ENCODE peak calls at places on chromosomes 3 and 15, in eight cellular contexts. One of them, this sample, is unnamed.

GRCh38 chr3:149442845-149443544 is 31.5 kb upstream of the TM4SF4 start:
- DNase-seq in ovary: no peak
- DNase-seq in A549: no peak
- DNase-seq in transverse colon: no peak
- DNase-seq in K562: no peak
- DNase-seq in stomach: no peak
- DNase-seq in tibial nerve: no peak
- DNase-seq in upper lobe of left lung: no peak
- DNase-seq in this sample: peak

GRCh38 chr3:38738630-38739395 is 77.2 kb downstream of the SCN10A start:
- DNase-seq in ovary: no peak
- DNase-seq in A549: peak
- DNase-seq in transverse colon: peak
- DNase-seq in K562: peak
- DNase-seq in stomach: no peak
- DNase-seq in tibial nerve: peak
- DNase-seq in upper lobe of left lung: no peak
- DNase-seq in this sample: no peak

GRCh38 chr3:38834110-38834509 is 18.1 kb upstream of the SCN10A start:
- DNase-seq in ovary: peak
- DNase-seq in A549: peak
- DNase-seq in transverse colon: peak
- DNase-seq in K562: peak
- DNase-seq in stomach: no peak
- DNase-seq in tibial nerve: peak
- DNase-seq in upper lobe of left lung: peak
- DNase-seq in this sample: peak

GRCh38 chr15:50916395-50916794 is 7.9 kb downstream of the AP4E1 start:
- DNase-seq in ovary: no peak
- DNase-seq in A549: no peak
- DNase-seq in transverse colon: no peak
- DNase-seq in K562: no peak
- DNase-seq in stomach: no peak
- DNase-seq in tibial nerve: no peak
- DNase-seq in upper lobe of left lung: no peak
- DNase-seq in this sample: no peak

GRCh38 chr15:56045068-56045748 is 51.8 kb upstream of the NEDD4 start:
- DNase-seq in ovary: no peak
- DNase-seq in A549: no peak
- DNase-seq in transverse colon: no peak
- DNase-seq in K562: no peak
- DNase-seq in stomach: no peak
- DNase-seq in tibial nerve: no peak
- DNase-seq in upper lobe of left lung: no peak
- DNase-seq in this sample: no peak

GRCh38 chr3:65342084-65342683 is 654.4 kb upstream of the ADAMTS9 start:
- DNase-seq in ovary: no peak
- DNase-seq in A549: peak
- DNase-seq in transverse colon: peak
- DNase-seq in K562: peak
- DNase-seq in stomach: peak
- DNase-seq in tibial nerve: no peak
- DNase-seq in upper lobe of left lung: peak
- DNase-seq in this sample: no peak

GRCh38 chr3:189953551-189953950 is 167.1 kb downstream of the P3H2 start:
- DNase-seq in ovary: no peak
- DNase-seq in A549: no peak
- DNase-seq in transverse colon: no peak
- DNase-seq in K562: no peak
- DNase-seq in stomach: no peak
- DNase-seq in tibial nerve: no peak
- DNase-seq in upper lobe of left lung: no peak
- DNase-seq in this sample: no peak

GRCh38 chr15:67854358-67854757 is 14.5 kb upstream of the RNU6-1 start:
- DNase-seq in ovary: no peak
- DNase-seq in A549: no peak
- DNase-seq in transverse colon: no peak
- DNase-seq in K562: peak
- DNase-seq in stomach: no peak
- DNase-seq in tibial nerve: no peak
- DNase-seq in upper lobe of left lung: no peak
- DNase-seq in this sample: peak

GRCh38 chr15:97686324-97686723 is 274.2 kb upstream of the ARRDC4 start:
- DNase-seq in ovary: no peak
- DNase-seq in A549: no peak
- DNase-seq in transverse colon: no peak
- DNase-seq in K562: no peak
- DNase-seq in stomach: no peak
- DNase-seq in tibial nerve: no peak
- DNase-seq in upper lobe of left lung: no peak
- DNase-seq in this sample: no peak

GRCh38 chr15:34360298-34360697 is 6.7 kb downstream of the LPCAT4 start:
- DNase-seq in ovary: no peak
- DNase-seq in A549: no peak
- DNase-seq in transverse colon: no peak
- DNase-seq in K562: no peak
- DNase-seq in stomach: no peak
- DNase-seq in tibial nerve: no peak
- DNase-seq in upper lobe of left lung: no peak
- DNase-seq in this sample: no peak

GRCh38 chr15:35058534-35059054 is 26.5 kb downstream of the NANOGP8 start:
- DNase-seq in ovary: no peak
- DNase-seq in A549: no peak
- DNase-seq in transverse colon: no peak
- DNase-seq in K562: no peak
- DNase-seq in stomach: no peak
- DNase-seq in tibial nerve: no peak
- DNase-seq in upper lobe of left lung: no peak
- DNase-seq in this sample: no peak

GRCh38 chr3:13484861-13485590 is 4.9 kb downstream of the HDAC11 start:
- DNase-seq in ovary: peak
- DNase-seq in A549: no peak
- DNase-seq in transverse colon: peak
- DNase-seq in K562: peak
- DNase-seq in stomach: peak
- DNase-seq in tibial nerve: no peak
- DNase-seq in upper lobe of left lung: peak
- DNase-seq in this sample: no peak

GRCh38 chr15:52483712-52484111 is 45.0 kb downstream of the MYO5A start:
- DNase-seq in ovary: no peak
- DNase-seq in A549: no peak
- DNase-seq in transverse colon: no peak
- DNase-seq in K562: no peak
- DNase-seq in stomach: no peak
- DNase-seq in tibial nerve: no peak
- DNase-seq in upper lobe of left lung: no peak
- DNase-seq in this sample: no peak

GRCh38 chr3:43497905-43498365 is 123.9 kb downstream of the ANO10 start:
- DNase-seq in ovary: no peak
- DNase-seq in A549: no peak
- DNase-seq in transverse colon: no peak
- DNase-seq in K562: no peak
- DNase-seq in stomach: no peak
- DNase-seq in tibial nerve: no peak
- DNase-seq in upper lobe of left lung: no peak
- DNase-seq in this sample: no peak

GRCh38 chr15:40803688-40804087 is 3.2 kb upstream of the ZFYVE19 start:
- DNase-seq in ovary: no peak
- DNase-seq in A549: no peak
- DNase-seq in transverse colon: no peak
- DNase-seq in K562: no peak
- DNase-seq in stomach: no peak
- DNase-seq in tibial nerve: no peak
- DNase-seq in upper lobe of left lung: no peak
- DNase-seq in this sample: no peak

GRCh38 chr3:76497636-76498035 is 542.3 kb upstream of the ROBO2 start:
- DNase-seq in ovary: no peak
- DNase-seq in A549: no peak
- DNase-seq in transverse colon: no peak
- DNase-seq in K562: no peak
- DNase-seq in stomach: no peak
- DNase-seq in tibial nerve: no peak
- DNase-seq in upper lobe of left lung: no peak
- DNase-seq in this sample: no peak

GRCh38 chr3:52401551-52401950 is 43.4 kb downstream of the SEMA3G start:
- DNase-seq in ovary: no peak
- DNase-seq in A549: no peak
- DNase-seq in transverse colon: no peak
- DNase-seq in K562: no peak
- DNase-seq in stomach: no peak
- DNase-seq in tibial nerve: no peak
- DNase-seq in upper lobe of left lung: no peak
- DNase-seq in this sample: no peak

GRCh38 chr3:56787784-56788256 is 13.9 kb downstream of the ARHGEF3 start:
- DNase-seq in ovary: no peak
- DNase-seq in A549: no peak
- DNase-seq in transverse colon: no peak
- DNase-seq in K562: no peak
- DNase-seq in stomach: no peak
- DNase-seq in tibial nerve: no peak
- DNase-seq in upper lobe of left lung: no peak
- DNase-seq in this sample: no peak

GRCh38 chr15:38795471-38796245 is 231.0 kb upstream of the RASGRP1 start:
- DNase-seq in ovary: no peak
- DNase-seq in A549: no peak
- DNase-seq in transverse colon: no peak
- DNase-seq in K562: peak
- DNase-seq in stomach: no peak
- DNase-seq in tibial nerve: no peak
- DNase-seq in upper lobe of left lung: no peak
- DNase-seq in this sample: no peak

GRCh38 chr3:9397911-9398714 is 698 bp downstream of the SETD5 start:
- DNase-seq in ovary: peak
- DNase-seq in A549: no peak
- DNase-seq in transverse colon: peak
- DNase-seq in K562: peak
- DNase-seq in stomach: peak
- DNase-seq in tibial nerve: peak
- DNase-seq in upper lobe of left lung: no peak
- DNase-seq in this sample: no peak

GRCh38 chr15:63599401-63600000 is 2.3 kb downstream of the FBXL22 start:
- DNase-seq in ovary: peak
- DNase-seq in A549: peak
- DNase-seq in transverse colon: peak
- DNase-seq in K562: peak
- DNase-seq in stomach: peak
- DNase-seq in tibial nerve: no peak
- DNase-seq in upper lobe of left lung: peak
- DNase-seq in this sample: peak

GRCh38 chr3:101117981-101118380 is 124.8 kb upstream of the ABI3BP start:
- DNase-seq in ovary: no peak
- DNase-seq in A549: no peak
- DNase-seq in transverse colon: no peak
- DNase-seq in K562: peak
- DNase-seq in stomach: no peak
- DNase-seq in tibial nerve: no peak
- DNase-seq in upper lobe of left lung: no peak
- DNase-seq in this sample: no peak

GRCh38 chr15:33559207-33559890 is 248.6 kb downstream of the RYR3 start:
- DNase-seq in ovary: no peak
- DNase-seq in A549: no peak
- DNase-seq in transverse colon: no peak
- DNase-seq in K562: no peak
- DNase-seq in stomach: no peak
- DNase-seq in tibial nerve: no peak
- DNase-seq in upper lobe of left lung: no peak
- DNase-seq in this sample: peak

GRCh38 chr3:16658004-16658932 is 53.0 kb upstream of the DAZL start:
- DNase-seq in ovary: no peak
- DNase-seq in A549: no peak
- DNase-seq in transverse colon: no peak
- DNase-seq in K562: peak
- DNase-seq in stomach: no peak
- DNase-seq in tibial nerve: no peak
- DNase-seq in upper lobe of left lung: no peak
- DNase-seq in this sample: no peak

GRCh38 chr3:125240496-125240895 is 27.9 kb upstream of the SLC12A8 start:
- DNase-seq in ovary: peak
- DNase-seq in A549: no peak
- DNase-seq in transverse colon: no peak
- DNase-seq in K562: no peak
- DNase-seq in stomach: no peak
- DNase-seq in tibial nerve: no peak
- DNase-seq in upper lobe of left lung: no peak
- DNase-seq in this sample: no peak

GRCh38 chr3:9808345-9809037 is 1.6 kb upstream of the TTLL3 start:
- DNase-seq in ovary: no peak
- DNase-seq in A549: peak
- DNase-seq in transverse colon: peak
- DNase-seq in K562: peak
- DNase-seq in stomach: no peak
- DNase-seq in tibial nerve: no peak
- DNase-seq in upper lobe of left lung: no peak
- DNase-seq in this sample: no peak

GRCh38 chr3:87397210-87397609 is 120.8 kb upstream of the POU1F1 start:
- DNase-seq in ovary: no peak
- DNase-seq in A549: no peak
- DNase-seq in transverse colon: no peak
- DNase-seq in K562: no peak
- DNase-seq in stomach: no peak
- DNase-seq in tibial nerve: no peak
- DNase-seq in upper lobe of left lung: no peak
- DNase-seq in this sample: no peak

GRCh38 chr3:18062289-18063025 is 320.0 kb upstream of the TBC1D5 start:
- DNase-seq in ovary: no peak
- DNase-seq in A549: no peak
- DNase-seq in transverse colon: no peak
- DNase-seq in K562: peak
- DNase-seq in stomach: no peak
- DNase-seq in tibial nerve: no peak
- DNase-seq in upper lobe of left lung: no peak
- DNase-seq in this sample: no peak
- TF ChIP-seq EP300 in ovary: no peak
- TF ChIP-seq EP300 in A549: no peak
- TF ChIP-seq EP300 in transverse colon: no peak
- TF ChIP-seq EP300 in K562: no peak
- TF ChIP-seq EP300 in stomach: no peak
- TF ChIP-seq EP300 in tibial nerve: no peak
- TF ChIP-seq EP300 in upper lobe of left lung: no peak
- TF ChIP-seq EP300 in this sample: no peak

GRCh38 chr3:127639173-127640030 is 10.4 kb downstream of the PODXL2 start:
- DNase-seq in ovary: no peak
- DNase-seq in A549: no peak
- DNase-seq in transverse colon: no peak
- DNase-seq in K562: no peak
- DNase-seq in stomach: no peak
- DNase-seq in tibial nerve: no peak
- DNase-seq in upper lobe of left lung: no peak
- DNase-seq in this sample: no peak
- TF ChIP-seq EP300 in ovary: no peak
- TF ChIP-seq EP300 in A549: no peak
- TF ChIP-seq EP300 in transverse colon: no peak
- TF ChIP-seq EP300 in K562: no peak
- TF ChIP-seq EP300 in stomach: no peak
- TF ChIP-seq EP300 in tibial nerve: no peak
- TF ChIP-seq EP300 in upper lobe of left lung: no peak
- TF ChIP-seq EP300 in this sample: no peak

GRCh38 chr15:76930831-76931396 is 635 bp upstream of the RCN2 start:
- DNase-seq in ovary: no peak
- DNase-seq in A549: no peak
- DNase-seq in transverse colon: no peak
- DNase-seq in K562: peak
- DNase-seq in stomach: no peak
- DNase-seq in tibial nerve: no peak
- DNase-seq in upper lobe of left lung: no peak
- DNase-seq in this sample: no peak
- TF ChIP-seq EP300 in ovary: no peak
- TF ChIP-seq EP300 in A549: no peak
- TF ChIP-seq EP300 in transverse colon: no peak
- TF ChIP-seq EP300 in K562: no peak
- TF ChIP-seq EP300 in stomach: no peak
- TF ChIP-seq EP300 in tibial nerve: no peak
- TF ChIP-seq EP300 in upper lobe of left lung: no peak
- TF ChIP-seq EP300 in this sample: no peak

GRCh38 chr15:89321521-89322410 is 12.9 kb downstream of the POLG start:
- DNase-seq in ovary: no peak
- DNase-seq in A549: no peak
- DNase-seq in transverse colon: no peak
- DNase-seq in K562: no peak
- DNase-seq in stomach: peak
- DNase-seq in tibial nerve: no peak
- DNase-seq in upper lobe of left lung: no peak
- DNase-seq in this sample: no peak
- TF ChIP-seq EP300 in ovary: no peak
- TF ChIP-seq EP300 in A549: no peak
- TF ChIP-seq EP300 in transverse colon: no peak
- TF ChIP-seq EP300 in K562: no peak
- TF ChIP-seq EP300 in stomach: no peak
- TF ChIP-seq EP300 in tibial nerve: no peak
- TF ChIP-seq EP300 in upper lobe of left lung: no peak
- TF ChIP-seq EP300 in this sample: no peak

This sample was measured in esophagus muscularis mucosa.